ENCODE peak calls at places on chromosomes 11 and 22, in seven cellular contexts. W is HEK293T; V is stimulated activated CD4-positive, alpha-beta T cell treated with anti-CD3 and anti-CD28 coated beads, TNF-alpha, amount 100 ng/mL, for 48 hours; M is BJ; H is GM23338; I is T-cell; L is nephron progenitor cell. Q is an unnamed sample.

GRCh38 chr11:35736952-35737351 is 74.4 kb downstream of the TRIM44 start:
- DNase-seq in W (no peak), V (no peak), M (no peak), H (no peak), I (no peak), L (no peak), Q (no peak)

GRCh38 chr11:69312418-69313399 is 18.8 kb downstream of the MYEOV start:
- DNase-seq in W (no peak), V (no peak), M (no peak), H (no peak), I (no peak), L (no peak), Q (no peak)

GRCh38 chr22:21819183-21819770 is 48.2 kb downstream of the MAPK1 start:
- DNase-seq in W (no peak), V (no peak), M (no peak), H (peak; percentile 14), I (no peak), L (no peak), Q (no peak)

GRCh38 chr11:44751066-44751465 is 24.3 kb downstream of the TSPAN18 start:
- DNase-seq in W (no peak), V (no peak), M (no peak), H (no peak), I (no peak), L (no peak), Q (peak; percentile 12)

GRCh38 chr11:63821411-63821810 is 8.2 kb downstream of the SPINDOC start:
- DNase-seq in W (no peak), V (no peak), M (no peak), H (no peak), I (no peak), L (no peak), Q (no peak)

GRCh38 chr11:78390809-78391208 is 26.8 kb downstream of the GAB2 start:
- DNase-seq in W (no peak), V (no peak), M (no peak), H (no peak), I (no peak), L (no peak), Q (no peak)

GRCh38 chr11:44957051-44957515 is 6.4 kb upstream of the TP53I11 start:
- DNase-seq in W (peak; percentile 22), V (no peak), M (no peak), H (peak; percentile 70), I (no peak), L (peak; percentile 67), Q (no peak)

GRCh38 chr22:29092243-29092642 is 19.4 kb downstream of the KREMEN1 start:
- DNase-seq in W (no peak), V (no peak), M (no peak), H (no peak), I (no peak), L (no peak), Q (no peak)

GRCh38 chr22:48756146-48757111 is 1071.2 kb downstream of the BRD1 start:
- DNase-seq in W (no peak), V (no peak), M (no peak), H (no peak), I (no peak), L (no peak), Q (no peak)

GRCh38 chr22:19325296-19325950 is 33.9 kb upstream of the CLTCL1 start:
- DNase-seq in W (no peak), V (no peak), M (no peak), H (no peak), I (no peak), L (no peak), Q (no peak)

GRCh38 chr22:42994917-42995562 is 19.9 kb downstream of the PACSIN2 start:
- DNase-seq in W (no peak), V (no peak), M (peak; percentile 69), H (no peak), I (no peak), L (no peak), Q (no peak)

GRCh38 chr22:49962751-49963646 is 2.4 kb downstream of the PIM3 start:
- DNase-seq in W (no peak), V (no peak), M (no peak), H (no peak), I (no peak), L (peak; percentile 61), Q (peak; percentile 26)

GRCh38 chr11:75432911-75433321 is at the start of gene KLHL35:
- DNase-seq in W (no peak), V (no peak), M (no peak), H (no peak), I (no peak), L (no peak), Q (peak; percentile 53)

GRCh38 chr22:28706845-28707244 is 27.2 kb upstream of the TTC28 start:
- DNase-seq in W (no peak), V (no peak), M (no peak), H (no peak), I (no peak), L (no peak), Q (no peak)

GRCh38 chr11:83922318-83922717 is 636.2 kb upstream of the CCDC90B start:
- DNase-seq in W (no peak), V (no peak), M (no peak), H (no peak), I (no peak), L (no peak), Q (no peak)

GRCh38 chr11:65424200-65425104 is 1.9 kb downstream of the NEAT1 start:
- DNase-seq in W (no peak), V (no peak), M (no peak), H (peak; percentile 18), I (peak; percentile 58), L (no peak), Q (no peak)

GRCh38 chr22:31639640-31640039 is 22.4 kb downstream of the PISD start:
- DNase-seq in W (no peak), V (no peak), M (no peak), H (no peak), I (no peak), L (no peak), Q (no peak)

GRCh38 chr22:40400173-40400572 is 29.8 kb downstream of the SGSM3 start:
- DNase-seq in W (no peak), V (no peak), M (no peak), H (no peak), I (peak; percentile 39), L (no peak), Q (no peak)

GRCh38 chr11:129202646-129203045 is 10.5 kb upstream of the ARHGAP32 start:
- DNase-seq in W (no peak), V (no peak), M (no peak), H (no peak), I (no peak), L (no peak), Q (no peak)

GRCh38 chr11:70029115-70029830 is 48.8 kb upstream of the ANO1 start:
- DNase-seq in W (no peak), V (no peak), M (no peak), H (peak; percentile 18), I (no peak), L (peak; percentile 21), Q (peak; percentile 34)

GRCh38 chr11:130555251-130555841 is 106.9 kb downstream of the ADAMTS15 start:
- DNase-seq in W (no peak), V (no peak), M (no peak), H (no peak), I (no peak), L (no peak), Q (no peak)

GRCh38 chr11:119481021-119481666 is 58.2 kb upstream of the THY1 start:
- DNase-seq in W (peak; percentile 92), V (peak; percentile 76), M (peak; percentile 44), H (peak; percentile 86), I (peak; percentile 63), L (peak; percentile 95), Q (peak; percentile 87)

GRCh38 chr11:10109836-10110235 is 184.2 kb downstream of the SBF2 start:
- DNase-seq in W (no peak), V (no peak), M (peak; percentile 83), H (no peak), I (no peak), L (no peak), Q (no peak)

GRCh38 chr11:110525883-110526282 is 96.1 kb downstream of the FDX1 start:
- DNase-seq in W (no peak), V (no peak), M (peak; percentile 74), H (no peak), I (no peak), L (no peak), Q (no peak)

GRCh38 chr11:8289426-8290047 is 25.9 kb upstream of the LMO1 start:
- DNase-seq in W (no peak), V (no peak), M (no peak), H (no peak), I (no peak), L (no peak), Q (peak; percentile 17)

GRCh38 chr11:66100272-66101037 is 30.4 kb downstream of the PACS1 start:
- DNase-seq in W (no peak), V (peak; percentile 7), M (no peak), H (peak; percentile 10), I (peak; percentile 65), L (no peak), Q (no peak)

GRCh38 chr22:39277135-39277607 is 32.4 kb upstream of the PDGFB start:
- DNase-seq in W (no peak), V (no peak), M (no peak), H (no peak), I (no peak), L (no peak), Q (no peak)

GRCh38 chr11:76495017-76495416 is 50.2 kb downstream of the EMSY start:
- DNase-seq in W (no peak), V (no peak), M (no peak), H (no peak), I (no peak), L (no peak), Q (no peak)

Q was measured in H9.